ENCODE peak calls at places on chromosomes 2 and 18, in ten cellular contexts. P is lower leg skin, X is thyroid gland, F is H54, M is NB4, Z is transverse colon, B is tibial nerve, U is sigmoid colon, N is GM12891, H is HCT116. E is an unnamed sample.

GRCh38 chr2:71379086-71379485 is 47.5 kb downstream of the ZNF638 start:
- DNase-seq in P (no peak), X (no peak), F (no peak), M (no peak), Z (no peak), B (no peak), U (no peak), N (no peak), H (peak), E (no peak)

GRCh38 chr2:210199186-210199765 is 26.0 kb downstream of the ACADL start:
- DNase-seq in P (no peak), X (no peak), F (no peak), M (peak), Z (no peak), B (no peak), U (no peak), N (no peak), H (peak), E (no peak)

GRCh38 chr2:25673170-25674002 is at the start of gene DTNB:
- DNase-seq in P (peak), X (peak), F (peak), M (peak), Z (peak), B (peak), U (peak), N (peak), H (no peak), E (peak)

GRCh38 chr2:7792031-7792651 is 874.9 kb downstream of the RNF144A start:
- DNase-seq in P (peak), X (peak), F (no peak), M (no peak), Z (peak), B (no peak), U (no peak), N (no peak), H (no peak), E (no peak)

GRCh38 chr2:102753563-102754159 is 8.2 kb upstream of the TMEM182 start:
- DNase-seq in P (no peak), X (peak), F (no peak), M (peak), Z (peak), B (no peak), U (no peak), N (no peak), H (peak), E (no peak)

GRCh38 chr2:214800180-214800579 is 9.3 kb downstream of the BARD1 start:
- DNase-seq in P (no peak), X (no peak), F (no peak), M (no peak), Z (no peak), B (no peak), U (no peak), N (no peak), H (no peak), E (no peak)

GRCh38 chr2:241965931-241966412 is 96.4 kb downstream of the RTP5 start:
- DNase-seq in P (no peak), X (no peak), F (peak), M (peak), Z (peak), B (no peak), U (peak), N (peak), H (peak), E (peak)

GRCh38 chr2:126795661-126796060 is 103.0 kb upstream of the TEX51 start:
- DNase-seq in P (peak), X (no peak), F (no peak), M (no peak), Z (no peak), B (no peak), U (peak), N (no peak), H (no peak), E (no peak)

GRCh38 chr2:23788100-23788499 is 138.8 kb downstream of the ATAD2B start:
- DNase-seq in P (no peak), X (no peak), F (no peak), M (peak), Z (no peak), B (no peak), U (no peak), N (peak), H (no peak), E (no peak)

GRCh38 chr2:223050188-223050587 is 1.8 kb upstream of the KCNE4 start:
- DNase-seq in P (no peak), X (no peak), F (no peak), M (no peak), Z (no peak), B (no peak), U (peak), N (no peak), H (no peak), E (no peak)

GRCh38 chr2:69538872-69539548 is 101.8 kb upstream of the NFU1 start:
- DNase-seq in P (no peak), X (no peak), F (peak), M (peak), Z (no peak), B (no peak), U (no peak), N (no peak), H (no peak), E (no peak)

GRCh38 chr2:113080134-113080533 is 12.4 kb downstream of the IL1F10 start:
- DNase-seq in P (peak), X (peak), F (no peak), M (peak), Z (peak), B (no peak), U (no peak), N (peak), H (peak), E (no peak)

GRCh38 chr2:143732931-143733330 is 603.7 kb downstream of the ARHGAP15 start:
- DNase-seq in P (no peak), X (no peak), F (no peak), M (no peak), Z (no peak), B (no peak), U (no peak), N (no peak), H (no peak), E (no peak)

GRCh38 chr2:9742601-9743000 is 100.7 kb upstream of the TAF1B start:
- DNase-seq in P (no peak), X (no peak), F (no peak), M (no peak), Z (no peak), B (no peak), U (no peak), N (no peak), H (no peak), E (no peak)

GRCh38 chr2:19987936-19988335 is 2.0 kb downstream of the WDR35 start:
- DNase-seq in P (no peak), X (no peak), F (no peak), M (peak), Z (no peak), B (no peak), U (no peak), N (peak), H (no peak), E (no peak)

GRCh38 chr2:128016620-128017019 is 11.2 kb downstream of the SAP130 start:
- DNase-seq in P (peak), X (no peak), F (no peak), M (no peak), Z (no peak), B (no peak), U (no peak), N (no peak), H (no peak), E (no peak)

GRCh38 chr18:11147962-11148654 is 1.3 kb downstream of the PIEZO2 start:
- DNase-seq in P (no peak), X (no peak), F (no peak), M (no peak), Z (no peak), B (no peak), U (no peak), N (no peak), H (no peak), E (no peak)

GRCh38 chr2:60028819-60029218 is 524.6 kb downstream of the BCL11A start:
- DNase-seq in P (no peak), X (no peak), F (no peak), M (no peak), Z (no peak), B (no peak), U (no peak), N (no peak), H (no peak), E (no peak)

GRCh38 chr2:178882666-178883440 is 75.6 kb upstream of the TTN start:
- DNase-seq in P (no peak), X (no peak), F (peak), M (no peak), Z (no peak), B (no peak), U (no peak), N (no peak), H (no peak), E (no peak)

GRCh38 chr2:37802106-37802791 is 122.8 kb upstream of the RMDN2 start:
- DNase-seq in P (peak), X (peak), F (no peak), M (no peak), Z (no peak), B (no peak), U (no peak), N (no peak), H (no peak), E (no peak)

GRCh38 chr2:53131416-53131815 is 636.2 kb upstream of the CHAC2 start:
- DNase-seq in P (no peak), X (no peak), F (no peak), M (no peak), Z (no peak), B (no peak), U (no peak), N (no peak), H (peak), E (no peak)

GRCh38 chr2:230814616-230815015 is 50.1 kb upstream of the ITM2C start:
- DNase-seq in P (no peak), X (no peak), F (no peak), M (peak), Z (no peak), B (no peak), U (no peak), N (no peak), H (no peak), E (no peak)

GRCh38 chr2:203861197-203861596 is 6.4 kb upstream of the CTLA4 start:
- DNase-seq in P (no peak), X (no peak), F (no peak), M (no peak), Z (no peak), B (no peak), U (no peak), N (no peak), H (no peak), E (no peak)

GRCh38 chr2:34570266-34570872 is 971.3 kb upstream of the FAM98A start:
- DNase-seq in P (no peak), X (no peak), F (no peak), M (peak), Z (peak), B (no peak), U (no peak), N (no peak), H (no peak), E (no peak)

GRCh38 chr2:121479882-121480522 is 50.7 kb upstream of the RNU4ATAC start:
- DNase-seq in P (no peak), X (peak), F (no peak), M (peak), Z (peak), B (no peak), U (no peak), N (no peak), H (no peak), E (no peak)

GRCh38 chr2:151637284-151637781 is 96.9 kb downstream of the NEB start:
- DNase-seq in P (no peak), X (no peak), F (no peak), M (peak), Z (peak), B (no peak), U (no peak), N (no peak), H (no peak), E (peak)

GRCh38 chr2:101781730-101782426 is 84.4 kb downstream of the MAP4K4 start:
- DNase-seq in P (no peak), X (no peak), F (no peak), M (no peak), Z (no peak), B (no peak), U (no peak), N (no peak), H (no peak), E (no peak)

GRCh38 chr2:168119519-168120141 is 127.8 kb downstream of the STK39 start:
- DNase-seq in P (no peak), X (no peak), F (no peak), M (peak), Z (no peak), B (no peak), U (no peak), N (no peak), H (peak), E (no peak)

GRCh38 chr2:230865766-230866703 is 1.3 kb downstream of the ITM2C start:
- DNase-seq in P (no peak), X (peak), F (no peak), M (peak), Z (peak), B (no peak), U (no peak), N (no peak), H (no peak), E (peak)

GRCh38 chr18:42351455-42351854 is 396.4 kb downstream of the PIK3C3 start:
- DNase-seq in P (no peak), X (no peak), F (no peak), M (no peak), Z (no peak), B (no peak), U (no peak), N (no peak), H (no peak), E (no peak)

DNA sequence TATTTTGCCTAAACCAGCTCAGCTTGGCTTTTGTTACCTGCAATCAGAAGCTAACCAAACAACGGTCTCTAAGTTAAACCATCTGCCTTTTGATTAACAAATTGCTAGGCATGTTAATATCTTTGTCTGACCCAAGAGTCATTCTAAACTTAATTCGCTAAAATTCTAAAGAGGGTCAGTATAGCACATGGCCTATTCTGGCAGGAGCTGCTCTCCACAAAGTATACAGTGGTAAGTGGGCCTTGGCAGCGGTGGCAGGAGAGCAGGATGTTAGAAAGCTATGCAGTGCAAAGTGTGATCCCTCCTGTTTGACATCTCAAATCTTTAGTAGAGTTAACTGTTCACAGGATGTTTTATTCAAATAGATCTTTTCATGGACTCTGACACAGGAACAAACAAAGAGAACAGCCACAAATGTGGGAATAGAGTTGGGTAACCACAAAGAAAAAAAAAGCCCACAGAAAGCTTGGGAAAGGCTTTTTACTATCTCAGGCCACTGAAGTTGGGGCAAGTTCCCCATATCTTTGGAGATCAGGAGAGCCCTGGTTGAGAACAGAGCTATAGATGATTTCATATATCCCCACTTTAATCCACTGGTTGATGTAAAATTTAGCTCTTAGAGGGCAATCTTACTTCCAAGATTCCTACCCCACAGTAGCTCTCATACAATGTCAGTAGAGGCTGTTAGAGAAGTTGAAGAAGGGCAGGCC is 10.6 kb downstream of the CFAP210 start:
- DNase-seq in P (no peak), X (peak), F (no peak), M (no peak), Z (no peak), B (no peak), U (no peak), N (no peak), H (no peak), E (no peak)
- TF ChIP-seq POLR2A in P (no peak), X (no peak), F (no peak), M (no peak), Z (no peak), B (no peak), U (no peak), N (no peak), H (no peak), E (no peak)

DNA sequence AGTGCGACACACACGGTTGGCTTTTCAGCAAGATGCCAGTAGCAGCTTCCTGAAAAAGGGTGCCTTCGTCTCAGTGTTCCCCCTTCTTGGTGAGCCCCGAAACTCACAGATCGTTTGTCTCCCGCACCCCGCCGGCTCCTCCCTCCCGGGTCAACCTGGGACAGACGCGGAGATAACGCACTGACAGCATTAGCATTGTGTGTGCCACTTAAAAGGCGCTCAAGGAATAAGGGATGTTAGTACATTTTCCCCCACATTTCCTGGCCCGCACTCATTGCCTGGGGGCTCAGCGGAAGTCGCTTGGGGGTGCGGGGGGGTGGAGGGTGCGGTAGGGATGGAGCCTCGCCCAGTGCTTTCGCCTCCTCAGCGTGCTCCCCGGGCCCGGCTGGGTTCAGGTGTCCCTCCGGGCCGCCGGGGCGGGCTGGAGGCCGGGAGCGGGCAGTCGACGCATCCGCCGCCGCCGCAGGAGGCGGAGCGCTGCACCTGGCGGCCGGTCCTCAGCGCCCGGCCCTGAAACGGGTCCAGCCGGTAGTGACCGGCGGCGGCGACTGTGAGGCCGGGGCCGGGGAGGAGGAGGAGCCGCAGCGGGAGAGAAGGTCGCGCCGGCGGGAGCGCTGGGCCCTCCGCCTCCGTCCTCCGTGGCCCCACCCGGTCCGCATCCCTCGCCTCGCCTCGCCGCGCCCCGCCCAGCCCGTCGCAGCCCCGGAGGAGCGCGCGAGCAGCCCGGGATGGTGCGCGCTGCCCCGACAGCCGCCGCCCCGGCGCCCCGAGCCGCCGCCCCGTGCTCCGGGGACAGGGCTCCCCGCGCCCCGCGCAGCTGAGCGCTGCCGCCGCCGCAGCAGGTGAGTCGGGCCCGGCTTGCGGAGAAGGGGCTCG is at the start of gene MFSD6:
- DNase-seq in P (peak), X (peak), F (peak), M (peak), Z (peak), B (peak), U (peak), N (peak), H (no peak), E (peak)
- TF ChIP-seq POLR2A in P (peak), X (peak), F (no peak), M (no peak), Z (peak), B (peak), U (no peak), N (no peak), H (no peak), E (no peak)

DNA sequence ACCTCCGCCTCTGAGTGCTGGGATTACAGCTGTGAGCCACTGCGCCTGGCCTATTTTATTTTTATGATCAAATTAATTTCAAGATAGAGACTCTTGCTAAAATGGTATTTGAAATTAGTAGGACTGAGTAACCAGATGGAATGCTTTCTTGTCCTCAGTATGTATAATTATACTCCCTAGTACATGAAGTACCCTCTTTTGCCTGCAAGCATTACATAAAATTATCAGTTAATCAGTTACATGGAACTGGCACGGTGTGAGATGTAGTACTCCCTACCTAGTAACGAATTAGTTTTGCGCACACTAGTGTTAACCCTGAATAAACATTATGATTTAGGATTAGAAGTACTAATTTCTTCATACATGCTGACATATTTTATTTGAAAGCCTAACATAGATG is 41.6 kb downstream of the RBBP8 start:
- DNase-seq in P (no peak), X (no peak), F (no peak), M (no peak), Z (peak), B (no peak), U (no peak), N (no peak), H (no peak), E (no peak)
- TF ChIP-seq POLR2A in P (no peak), X (no peak), F (no peak), M (no peak), Z (no peak), B (no peak), U (no peak), N (no peak), H (no peak), E (no peak)

DNA sequence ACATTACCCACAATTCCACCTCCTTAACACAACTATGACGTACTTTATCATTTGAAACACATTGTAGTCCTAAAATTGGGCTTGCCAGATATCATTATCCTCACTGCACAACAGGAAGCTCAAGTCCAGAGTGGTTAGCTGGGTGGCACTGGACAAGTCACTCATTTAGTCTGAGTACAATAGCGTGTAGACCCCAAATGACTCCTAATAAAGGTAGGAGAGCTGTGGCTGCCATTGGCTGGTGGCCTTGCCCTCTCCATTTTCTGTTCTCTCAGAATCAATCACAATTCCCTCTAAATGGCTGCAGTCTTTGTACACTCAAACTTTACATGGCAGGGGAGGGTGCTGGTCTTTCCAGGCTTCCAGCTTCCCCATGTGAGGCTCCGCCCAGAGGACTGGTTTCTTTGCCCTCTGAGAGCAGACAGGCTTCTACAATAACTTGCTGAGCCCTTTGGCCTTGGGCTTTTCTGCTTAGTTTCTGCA is 11.7 kb downstream of the PSTPIP2 start:
- DNase-seq in P (no peak), X (no peak), F (no peak), M (no peak), Z (no peak), B (no peak), U (no peak), N (no peak), H (no peak), E (no peak)
- TF ChIP-seq POLR2A in P (no peak), X (no peak), F (no peak), M (no peak), Z (no peak), B (no peak), U (no peak), N (no peak), H (no peak), E (no peak)

DNA sequence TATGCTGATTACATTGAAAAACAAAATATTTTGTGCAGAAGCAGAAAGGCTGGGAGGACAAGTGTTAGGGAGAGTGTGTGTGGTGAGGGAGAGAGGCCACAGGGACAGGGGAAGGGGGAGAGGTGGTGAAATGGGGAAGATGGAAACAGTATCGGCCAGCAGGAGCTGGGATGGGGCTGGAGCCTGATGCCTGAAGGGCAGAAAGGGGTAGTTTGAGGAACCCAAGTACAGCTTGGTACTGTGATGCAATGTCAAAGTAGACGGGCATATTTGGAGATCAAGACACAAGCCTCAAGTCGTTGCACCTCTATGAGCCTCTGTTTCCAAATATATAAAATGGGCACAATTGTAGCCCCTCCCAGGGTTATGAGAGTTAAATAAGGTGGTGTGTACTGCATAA is 152.1 kb downstream of the LPIN1 start:
- DNase-seq in P (no peak), X (no peak), F (no peak), M (no peak), Z (no peak), B (no peak), U (no peak), N (no peak), H (no peak), E (no peak)
- TF ChIP-seq POLR2A in P (no peak), X (no peak), F (no peak), M (no peak), Z (no peak), B (no peak), U (no peak), N (no peak), H (no peak), E (no peak)

E was measured in heart left ventricle.